ENCODE peak calls at places on chromosomes 5 and 9, in six cellular contexts. G, A, V, R, Y and W are unnamed samples.

GRCh38 chr9:96554801-96555566 is 64.7 kb downstream of the CDC14B start:
- DNase-seq in G (no peak), A (no peak), V (no peak), R (no peak), Y (no peak), W (no peak)

GRCh38 chr9:111533099-111533785 is 8.3 kb downstream of the ZNF483 start:
- DNase-seq in G (no peak), A (no peak), V (no peak), R (no peak), Y (no peak), W (no peak)

GRCh38 chr9:74942801-74943200 is 9.9 kb downstream of the C9orf40 start:
- DNase-seq in G (no peak), A (no peak), V (no peak), R (no peak), Y (peak; percentile 7), W (no peak)

GRCh38 chr9:74497750-74498615 is 848 bp downstream of the RORB start:
- DNase-seq in G (no peak), A (peak; percentile 42), V (no peak), R (no peak), Y (no peak), W (no peak)

GRCh38 chr9:128113526-128114325 is 13.8 kb downstream of the PTGES2 start:
- DNase-seq in G (no peak), A (no peak), V (no peak), R (no peak), Y (no peak), W (no peak)

GRCh38 chr9:134605969-134606363 is 35.6 kb upstream of the COL5A1 start:
- DNase-seq in G (no peak), A (peak; percentile 12), V (no peak), R (peak; percentile 2), Y (no peak), W (no peak)

GRCh38 chr5:113846941-113847340 is 333.4 kb downstream of the YTHDC2 start:
- DNase-seq in G (no peak), A (no peak), V (no peak), R (no peak), Y (no peak), W (no peak)

GRCh38 chr5:147578228-147579024 is 68.6 kb upstream of the DPYSL3 start:
- DNase-seq in G (no peak), A (no peak), V (no peak), R (no peak), Y (no peak), W (no peak)

GRCh38 chr5:126070481-126070880 is 352.7 kb upstream of the GRAMD2B start:
- DNase-seq in G (no peak), A (no peak), V (no peak), R (no peak), Y (no peak), W (no peak)

GRCh38 chr9:94922691-94923107 is 196.2 kb downstream of the AOPEP start:
- DNase-seq in G (no peak), A (no peak), V (no peak), R (no peak), Y (no peak), W (no peak)

GRCh38 chr9:80874276-80874675 is 815.1 kb downstream of the TLE1 start:
- DNase-seq in G (no peak), A (no peak), V (peak; percentile 56), R (no peak), Y (no peak), W (no peak)

GRCh38 chr9:120878188-120879130 is 1.5 kb upstream of the PHF19 start:
- DNase-seq in G (no peak), A (no peak), V (no peak), R (no peak), Y (no peak), W (no peak)

GRCh38 chr5:143923634-143924265 is 111.8 kb downstream of the HMHB1 start:
- DNase-seq in G (no peak), A (no peak), V (no peak), R (no peak), Y (no peak), W (no peak)

GRCh38 chr5:159695741-159696294 is 220.5 kb upstream of the ADRA1B start:
- DNase-seq in G (no peak), A (no peak), V (no peak), R (no peak), Y (no peak), W (no peak)

GRCh38 chr5:148347706-148348105 is 12.3 kb downstream of the SPINK9 start:
- DNase-seq in G (no peak), A (no peak), V (no peak), R (no peak), Y (no peak), W (no peak)

GRCh38 chr5:69048233-69048632 is 45.6 kb upstream of the SLC30A5 start:
- DNase-seq in G (no peak), A (no peak), V (no peak), R (no peak), Y (no peak), W (no peak)

GRCh38 chr9:137237759-137238726 is 3.0 kb upstream of the TUBB4B start:
- DNase-seq in G (peak; percentile 79), A (no peak), V (no peak), R (no peak), Y (no peak), W (no peak)

GRCh38 chr9:111661802-111662491 is 542 bp downstream of the GNG10 start:
- DNase-seq in G (no peak), A (peak; percentile 50), V (no peak), R (peak; percentile 39), Y (peak; percentile 7), W (peak; percentile 18)

GRCh38 chr9:37512439-37512838 is 26.7 kb downstream of the POLR1E start:
- DNase-seq in G (no peak), A (no peak), V (no peak), R (no peak), Y (peak; percentile 18), W (peak; percentile 14)

GRCh38 chr9:128885798-128886197 is 3.9 kb downstream of the LRRC8A start:
- DNase-seq in G (no peak), A (no peak), V (no peak), R (no peak), Y (no peak), W (no peak)

GRCh38 chr9:120755827-120756434 is 37.3 kb downstream of the FBXW2 start:
- DNase-seq in G (peak; percentile 22), A (peak; percentile 64), V (no peak), R (peak; percentile 65), Y (no peak), W (peak; percentile 50)

GRCh38 chr5:139660916-139661814 is 13.0 kb downstream of the CXXC5 start:
- DNase-seq in G (peak; percentile 31), A (peak; percentile 89), V (peak; percentile 84), R (no peak), Y (no peak), W (no peak)

GRCh38 chr5:144139586-144139985 is 30.9 kb downstream of the YIPF5 start:
- DNase-seq in G (no peak), A (no peak), V (peak; percentile 18), R (no peak), Y (no peak), W (no peak)

GRCh38 chr5:173625686-173626500 is 9.4 kb upstream of the BOD1 start:
- DNase-seq in G (no peak), A (no peak), V (no peak), R (no peak), Y (no peak), W (no peak)

GRCh38 chr5:177111720-177112394 is 21.7 kb upstream of the NSD1 start:
- DNase-seq in G (no peak), A (no peak), V (no peak), R (peak; percentile 65), Y (no peak), W (peak; percentile 38)

GRCh38 chr5:9498541-9499497 is 47.1 kb downstream of the SEMA5A start:
- DNase-seq in G (no peak), A (no peak), V (no peak), R (no peak), Y (no peak), W (no peak)

GRCh38 chr5:135750506-135750905 is 84.0 kb upstream of the SLC25A48 start:
- DNase-seq in G (no peak), A (no peak), V (no peak), R (no peak), Y (no peak), W (no peak)

GRCh38 chr5:2688586-2688985 is 62.9 kb downstream of the IRX2 start:
- DNase-seq in G (no peak), A (no peak), V (no peak), R (no peak), Y (no peak), W (no peak)

GRCh38 chr5:143031781-143032724 is 261.9 kb downstream of the ARHGAP26 start:
- DNase-seq in G (no peak), A (no peak), V (no peak), R (no peak), Y (no peak), W (no peak)

GRCh38 chr9:126642839-126643238 is 29.1 kb downstream of the LMX1B start:
- DNase-seq in G (no peak), A (no peak), V (no peak), R (no peak), Y (no peak), W (no peak)